ENCODE peak calls at places on chromosomes 12 and 14, in five cellular contexts. One of them, this sample, is unnamed.

GRCh38 chr14:54727929-54728328 is 161.0 kb downstream of the SAMD4A start:
- DNase-seq in B cell: no peak
- DNase-seq in neural crest cell: no peak
- DNase-seq in NCI-H460: no peak
- DNase-seq in AG20443: peak
- DNase-seq in this sample: peak

GRCh38 chr14:105877645-105878044 is 351.3 kb downstream of the TMEM121 start:
- DNase-seq in AG20443: no peak
- DNase-seq in neural crest cell: no peak
- DNase-seq in NCI-H460: no peak
- DNase-seq in B cell: no peak
- DNase-seq in this sample: no peak

GRCh38 chr12:73719223-73719622 is 818.4 kb upstream of the ATXN7L3B start:
- DNase-seq in neural crest cell: no peak
- DNase-seq in NCI-H460: no peak
- DNase-seq in AG20443: no peak
- DNase-seq in B cell: no peak
- DNase-seq in this sample: no peak

GRCh38 chr12:75816892-75817291 is 214.7 kb downstream of the PHLDA1 start:
- DNase-seq in neural crest cell: no peak
- DNase-seq in AG20443: peak
- DNase-seq in B cell: no peak
- DNase-seq in NCI-H460: peak
- DNase-seq in this sample: peak

GRCh38 chr14:96408608-96409007 is 16.7 kb downstream of the AK7 start:
- DNase-seq in B cell: no peak
- DNase-seq in NCI-H460: no peak
- DNase-seq in neural crest cell: no peak
- DNase-seq in AG20443: no peak
- DNase-seq in this sample: no peak

GRCh38 chr14:20757963-20758362 is 10.2 kb upstream of the EDDM3B start:
- DNase-seq in B cell: peak
- DNase-seq in NCI-H460: no peak
- DNase-seq in AG20443: no peak
- DNase-seq in neural crest cell: no peak
- DNase-seq in this sample: no peak

GRCh38 chr14:93008381-93008780 is 85.4 kb downstream of the CHGA start:
- DNase-seq in B cell: no peak
- DNase-seq in NCI-H460: no peak
- DNase-seq in AG20443: peak
- DNase-seq in neural crest cell: no peak
- DNase-seq in this sample: peak

GRCh38 chr12:87995581-87996178 is 33.5 kb downstream of the C12orf50 start:
- DNase-seq in AG20443: peak
- DNase-seq in NCI-H460: peak
- DNase-seq in B cell: no peak
- DNase-seq in neural crest cell: peak
- DNase-seq in this sample: peak

GRCh38 chr12:2509137-2509536 is 285.6 kb upstream of the FKBP4 start:
- DNase-seq in AG20443: no peak
- DNase-seq in NCI-H460: no peak
- DNase-seq in B cell: no peak
- DNase-seq in neural crest cell: no peak
- DNase-seq in this sample: no peak

GRCh38 chr12:26340649-26341048 is 145.3 kb downstream of the SSPN start:
- DNase-seq in NCI-H460: no peak
- DNase-seq in AG20443: no peak
- DNase-seq in neural crest cell: no peak
- DNase-seq in B cell: peak
- DNase-seq in this sample: no peak

GRCh38 chr14:90302529-90303303 is 29.0 kb downstream of the NRDE2 start:
- DNase-seq in B cell: no peak
- DNase-seq in AG20443: no peak
- DNase-seq in NCI-H460: no peak
- DNase-seq in neural crest cell: no peak
- DNase-seq in this sample: no peak

GRCh38 chr12:28866715-28867503 is 282.2 kb upstream of the FAR2 start:
- DNase-seq in B cell: no peak
- DNase-seq in AG20443: no peak
- DNase-seq in NCI-H460: no peak
- DNase-seq in neural crest cell: no peak
- DNase-seq in this sample: no peak

GRCh38 chr12:57813971-57814771 is 4.4 kb downstream of the AVIL start:
- DNase-seq in neural crest cell: no peak
- DNase-seq in B cell: no peak
- DNase-seq in NCI-H460: no peak
- DNase-seq in AG20443: no peak
- DNase-seq in this sample: no peak

GRCh38 chr14:23438130-23438893 is 2.9 kb upstream of the MYH7 start:
- DNase-seq in AG20443: no peak
- DNase-seq in B cell: no peak
- DNase-seq in NCI-H460: no peak
- DNase-seq in neural crest cell: no peak
- DNase-seq in this sample: no peak

GRCh38 chr12:19316420-19316819 is 122.9 kb upstream of the AEBP2 start:
- DNase-seq in neural crest cell: no peak
- DNase-seq in B cell: no peak
- DNase-seq in AG20443: peak
- DNase-seq in NCI-H460: no peak
- DNase-seq in this sample: peak

GRCh38 chr14:59123975-59124374 is 64.5 kb upstream of the DAAM1 start:
- DNase-seq in neural crest cell: no peak
- DNase-seq in NCI-H460: no peak
- DNase-seq in B cell: no peak
- DNase-seq in AG20443: peak
- DNase-seq in this sample: peak

GRCh38 chr14:80055912-80056801 is 155.1 kb downstream of the DIO2 start:
- DNase-seq in B cell: no peak
- DNase-seq in neural crest cell: peak
- DNase-seq in NCI-H460: peak
- DNase-seq in AG20443: peak
- DNase-seq in this sample: peak

GRCh38 chr12:55861871-55862270 is 19.1 kb upstream of the MMP19 start:
- DNase-seq in AG20443: no peak
- DNase-seq in B cell: no peak
- DNase-seq in neural crest cell: no peak
- DNase-seq in NCI-H460: no peak
- DNase-seq in this sample: no peak

GRCh38 chr14:103801459-103801858 is 45.9 kb downstream of the PPP1R13B start:
- DNase-seq in B cell: no peak
- DNase-seq in AG20443: peak
- DNase-seq in NCI-H460: no peak
- DNase-seq in neural crest cell: no peak
- DNase-seq in this sample: peak

GRCh38 chr12:92146865-92147264 is 1.2 kb upstream of the BTG1 start:
- DNase-seq in B cell: no peak
- DNase-seq in neural crest cell: no peak
- DNase-seq in AG20443: no peak
- DNase-seq in NCI-H460: no peak
- DNase-seq in this sample: peak

GRCh38 chr12:127642208-127642607 is 624.8 kb upstream of the TMEM132C start:
- DNase-seq in AG20443: no peak
- DNase-seq in NCI-H460: no peak
- DNase-seq in neural crest cell: no peak
- DNase-seq in B cell: no peak
- DNase-seq in this sample: no peak

GRCh38 chr12:78490841-78491240 is 373.7 kb upstream of the SYT1 start:
- DNase-seq in NCI-H460: no peak
- DNase-seq in neural crest cell: no peak
- DNase-seq in AG20443: peak
- DNase-seq in B cell: no peak
- DNase-seq in this sample: peak

GRCh38 chr12:54136844-54137580 is 51.8 kb downstream of the SMUG1 start:
- DNase-seq in B cell: no peak
- DNase-seq in NCI-H460: no peak
- DNase-seq in neural crest cell: no peak
- DNase-seq in AG20443: peak
- DNase-seq in this sample: peak

GRCh38 chr14:69672372-69672771 is 61.0 kb downstream of the SUSD6 start:
- DNase-seq in NCI-H460: no peak
- DNase-seq in neural crest cell: no peak
- DNase-seq in AG20443: no peak
- DNase-seq in B cell: no peak
- DNase-seq in this sample: no peak

GRCh38 chr12:43294147-43294546 is 257.9 kb downstream of the ADAMTS20 start:
- DNase-seq in neural crest cell: no peak
- DNase-seq in NCI-H460: no peak
- DNase-seq in B cell: no peak
- DNase-seq in AG20443: no peak
- DNase-seq in this sample: no peak

GRCh38 chr14:60753264-60754126 is 18.9 kb downstream of the MNAT1 start:
- DNase-seq in B cell: peak
- DNase-seq in neural crest cell: no peak
- DNase-seq in NCI-H460: no peak
- DNase-seq in AG20443: no peak
- DNase-seq in this sample: no peak

GRCh38 chr12:6375269-6376078 is at the start of gene SCNN1A:
- DNase-seq in B cell: no peak
- DNase-seq in AG20443: no peak
- DNase-seq in neural crest cell: no peak
- DNase-seq in NCI-H460: no peak
- DNase-seq in this sample: no peak

GRCh38 chr12:27821259-27821973 is 41.4 kb upstream of the MANSC4 start:
- DNase-seq in AG20443: peak
- DNase-seq in NCI-H460: peak
- DNase-seq in neural crest cell: peak
- DNase-seq in B cell: peak
- DNase-seq in this sample: peak

GRCh38 chr14:55383039-55383438 is 28.6 kb downstream of the ATG14 start:
- DNase-seq in neural crest cell: no peak
- DNase-seq in NCI-H460: no peak
- DNase-seq in B cell: no peak
- DNase-seq in AG20443: no peak
- DNase-seq in this sample: no peak

GRCh38 chr14:80164991-80165390 is 46.3 kb downstream of the DIO2 start:
- DNase-seq in NCI-H460: no peak
- DNase-seq in neural crest cell: no peak
- DNase-seq in AG20443: peak
- DNase-seq in B cell: no peak
- DNase-seq in this sample: peak

GRCh38 chr12:34391771-34392581 is 369.7 kb downstream of the ALG10 start:
- DNase-seq in NCI-H460: no peak
- DNase-seq in B cell: peak
- DNase-seq in AG20443: no peak
- DNase-seq in neural crest cell: no peak
- DNase-seq in this sample: no peak

GRCh38 chr14:77103954-77104353 is 5.9 kb downstream of the CIPC start:
- DNase-seq in neural crest cell: no peak
- DNase-seq in AG20443: no peak
- DNase-seq in NCI-H460: no peak
- DNase-seq in B cell: no peak
- DNase-seq in this sample: no peak

GRCh38 chr12:19390208-19390607 is 49.1 kb upstream of the AEBP2 start:
- DNase-seq in NCI-H460: no peak
- DNase-seq in B cell: no peak
- DNase-seq in neural crest cell: no peak
- DNase-seq in AG20443: no peak
- DNase-seq in this sample: no peak

GRCh38 chr14:50122291-50122690 is 5.9 kb upstream of the VCPKMT start:
- DNase-seq in AG20443: no peak
- DNase-seq in neural crest cell: no peak
- DNase-seq in NCI-H460: no peak
- DNase-seq in B cell: no peak
- DNase-seq in this sample: no peak

GRCh38 chr14:61569783-61570182 is 125.5 kb upstream of the HIF1A start:
- DNase-seq in B cell: no peak
- DNase-seq in AG20443: peak
- DNase-seq in neural crest cell: no peak
- DNase-seq in NCI-H460: no peak
- DNase-seq in this sample: peak

GRCh38 chr12:106013941-106014340 is 124.8 kb downstream of the NUAK1 start:
- DNase-seq in NCI-H460: no peak
- DNase-seq in AG20443: no peak
- DNase-seq in neural crest cell: no peak
- DNase-seq in B cell: no peak
- DNase-seq in this sample: no peak

GRCh38 chr12:81094718-81095360 is 17.0 kb downstream of the ACSS3 start:
- DNase-seq in AG20443: no peak
- DNase-seq in NCI-H460: no peak
- DNase-seq in B cell: no peak
- DNase-seq in neural crest cell: no peak
- DNase-seq in this sample: no peak

GRCh38 chr14:32134448-32135070 is 57.5 kb downstream of the ARHGAP5 start:
- DNase-seq in NCI-H460: no peak
- DNase-seq in neural crest cell: no peak
- DNase-seq in AG20443: no peak
- DNase-seq in B cell: no peak
- DNase-seq in this sample: peak

GRCh38 chr12:70609203-70609602 is 28.0 kb downstream of the PTPRB start:
- DNase-seq in neural crest cell: no peak
- DNase-seq in NCI-H460: no peak
- DNase-seq in AG20443: peak
- DNase-seq in B cell: no peak
- DNase-seq in this sample: peak